ENCODE peak calls at places on chromosomes 7 and 10, in ten cellular contexts. One of them, this sample, is unnamed.

GRCh38 chr10:42549851-42550250 is 88.5 kb downstream of the ZNF33B start:
- DNase-seq in cardiac muscle cell: no peak
- DNase-seq in SK-MEL-5: no peak
- DNase-seq in AG04450: no peak
- DNase-seq in prostate gland: no peak
- DNase-seq in activated CD8-positive, alpha-beta memory T cell treated with anti-CD3 and anti-CD28 coated beads for 24 hours: no peak
- DNase-seq in NCI-H748 treated with DMSO at 0.1 percent for 48 hours: no peak
- DNase-seq in chondrocyte: no peak
- DNase-seq in stimulated activated CD8-positive, alpha-beta memory T cell treated with anti-CD3 and anti-CD28 coated beads, Interleukin-4, amount 100 ng/mL, for 4 hours: no peak
- DNase-seq in tibial artery: no peak
- DNase-seq in this sample: no peak

GRCh38 chr10:10941106-10941505 is 76.6 kb upstream of the CELF2 start:
- DNase-seq in cardiac muscle cell: no peak
- DNase-seq in SK-MEL-5: no peak
- DNase-seq in AG04450: no peak
- DNase-seq in prostate gland: no peak
- DNase-seq in activated CD8-positive, alpha-beta memory T cell treated with anti-CD3 and anti-CD28 coated beads for 24 hours: no peak
- DNase-seq in NCI-H748 treated with DMSO at 0.1 percent for 48 hours: no peak
- DNase-seq in chondrocyte: no peak
- DNase-seq in stimulated activated CD8-positive, alpha-beta memory T cell treated with anti-CD3 and anti-CD28 coated beads, Interleukin-4, amount 100 ng/mL, for 4 hours: no peak
- DNase-seq in tibial artery: no peak
- DNase-seq in this sample: no peak

GRCh38 chr7:47452295-47452694 is 129.6 kb downstream of the TNS3 start:
- DNase-seq in cardiac muscle cell: no peak
- DNase-seq in SK-MEL-5: no peak
- DNase-seq in AG04450: no peak
- DNase-seq in prostate gland: no peak
- DNase-seq in activated CD8-positive, alpha-beta memory T cell treated with anti-CD3 and anti-CD28 coated beads for 24 hours: no peak
- DNase-seq in NCI-H748 treated with DMSO at 0.1 percent for 48 hours: no peak
- DNase-seq in chondrocyte: no peak
- DNase-seq in stimulated activated CD8-positive, alpha-beta memory T cell treated with anti-CD3 and anti-CD28 coated beads, Interleukin-4, amount 100 ng/mL, for 4 hours: no peak
- DNase-seq in tibial artery: no peak
- DNase-seq in this sample: no peak

GRCh38 chr10:59434463-59435326 is 72.3 kb upstream of the FAM13C start:
- DNase-seq in cardiac muscle cell: peak
- DNase-seq in SK-MEL-5: no peak
- DNase-seq in AG04450: no peak
- DNase-seq in prostate gland: no peak
- DNase-seq in activated CD8-positive, alpha-beta memory T cell treated with anti-CD3 and anti-CD28 coated beads for 24 hours: no peak
- DNase-seq in NCI-H748 treated with DMSO at 0.1 percent for 48 hours: no peak
- DNase-seq in chondrocyte: no peak
- DNase-seq in stimulated activated CD8-positive, alpha-beta memory T cell treated with anti-CD3 and anti-CD28 coated beads, Interleukin-4, amount 100 ng/mL, for 4 hours: no peak
- DNase-seq in tibial artery: no peak
- DNase-seq in this sample: no peak

GRCh38 chr10:12644380-12645144 is 295.2 kb downstream of the CAMK1D start:
- DNase-seq in cardiac muscle cell: no peak
- DNase-seq in SK-MEL-5: no peak
- DNase-seq in AG04450: no peak
- DNase-seq in prostate gland: no peak
- DNase-seq in activated CD8-positive, alpha-beta memory T cell treated with anti-CD3 and anti-CD28 coated beads for 24 hours: no peak
- DNase-seq in NCI-H748 treated with DMSO at 0.1 percent for 48 hours: no peak
- DNase-seq in chondrocyte: no peak
- DNase-seq in stimulated activated CD8-positive, alpha-beta memory T cell treated with anti-CD3 and anti-CD28 coated beads, Interleukin-4, amount 100 ng/mL, for 4 hours: no peak
- DNase-seq in tibial artery: no peak
- DNase-seq in this sample: no peak

GRCh38 chr7:30302656-30303311 is 18.4 kb downstream of the ZNRF2 start:
- DNase-seq in cardiac muscle cell: no peak
- DNase-seq in SK-MEL-5: no peak
- DNase-seq in AG04450: no peak
- DNase-seq in prostate gland: no peak
- DNase-seq in activated CD8-positive, alpha-beta memory T cell treated with anti-CD3 and anti-CD28 coated beads for 24 hours: no peak
- DNase-seq in NCI-H748 treated with DMSO at 0.1 percent for 48 hours: no peak
- DNase-seq in chondrocyte: no peak
- DNase-seq in stimulated activated CD8-positive, alpha-beta memory T cell treated with anti-CD3 and anti-CD28 coated beads, Interleukin-4, amount 100 ng/mL, for 4 hours: no peak
- DNase-seq in tibial artery: no peak
- DNase-seq in this sample: no peak

GRCh38 chr7:157007470-157008066 is 2.9 kb downstream of the MNX1 start:
- DNase-seq in cardiac muscle cell: no peak
- DNase-seq in SK-MEL-5: no peak
- DNase-seq in AG04450: no peak
- DNase-seq in prostate gland: no peak
- DNase-seq in activated CD8-positive, alpha-beta memory T cell treated with anti-CD3 and anti-CD28 coated beads for 24 hours: peak
- DNase-seq in NCI-H748 treated with DMSO at 0.1 percent for 48 hours: no peak
- DNase-seq in chondrocyte: peak
- DNase-seq in stimulated activated CD8-positive, alpha-beta memory T cell treated with anti-CD3 and anti-CD28 coated beads, Interleukin-4, amount 100 ng/mL, for 4 hours: no peak
- DNase-seq in tibial artery: no peak
- DNase-seq in this sample: no peak

GRCh38 chr10:82190432-82191260 is 315.7 kb downstream of the NRG3 start:
- DNase-seq in cardiac muscle cell: peak
- DNase-seq in SK-MEL-5: peak
- DNase-seq in AG04450: no peak
- DNase-seq in prostate gland: no peak
- DNase-seq in activated CD8-positive, alpha-beta memory T cell treated with anti-CD3 and anti-CD28 coated beads for 24 hours: no peak
- DNase-seq in NCI-H748 treated with DMSO at 0.1 percent for 48 hours: no peak
- DNase-seq in chondrocyte: no peak
- DNase-seq in stimulated activated CD8-positive, alpha-beta memory T cell treated with anti-CD3 and anti-CD28 coated beads, Interleukin-4, amount 100 ng/mL, for 4 hours: no peak
- DNase-seq in tibial artery: no peak
- DNase-seq in this sample: peak

GRCh38 chr7:22154130-22154529 is 202.8 kb downstream of the RAPGEF5 start:
- DNase-seq in cardiac muscle cell: peak
- DNase-seq in SK-MEL-5: no peak
- DNase-seq in AG04450: no peak
- DNase-seq in prostate gland: no peak
- DNase-seq in activated CD8-positive, alpha-beta memory T cell treated with anti-CD3 and anti-CD28 coated beads for 24 hours: no peak
- DNase-seq in NCI-H748 treated with DMSO at 0.1 percent for 48 hours: peak
- DNase-seq in chondrocyte: no peak
- DNase-seq in stimulated activated CD8-positive, alpha-beta memory T cell treated with anti-CD3 and anti-CD28 coated beads, Interleukin-4, amount 100 ng/mL, for 4 hours: no peak
- DNase-seq in tibial artery: no peak
- DNase-seq in this sample: no peak

GRCh38 chr10:104209575-104210198 is 22.5 kb downstream of the CFAP43 start:
- DNase-seq in cardiac muscle cell: peak
- DNase-seq in SK-MEL-5: peak
- DNase-seq in AG04450: no peak
- DNase-seq in prostate gland: no peak
- DNase-seq in activated CD8-positive, alpha-beta memory T cell treated with anti-CD3 and anti-CD28 coated beads for 24 hours: no peak
- DNase-seq in NCI-H748 treated with DMSO at 0.1 percent for 48 hours: peak
- DNase-seq in chondrocyte: no peak
- DNase-seq in stimulated activated CD8-positive, alpha-beta memory T cell treated with anti-CD3 and anti-CD28 coated beads, Interleukin-4, amount 100 ng/mL, for 4 hours: no peak
- DNase-seq in tibial artery: peak
- DNase-seq in this sample: peak

GRCh38 chr10:59804220-59804619 is 51.0 kb upstream of the MRLN start:
- DNase-seq in cardiac muscle cell: no peak
- DNase-seq in SK-MEL-5: no peak
- DNase-seq in AG04450: no peak
- DNase-seq in prostate gland: no peak
- DNase-seq in activated CD8-positive, alpha-beta memory T cell treated with anti-CD3 and anti-CD28 coated beads for 24 hours: no peak
- DNase-seq in NCI-H748 treated with DMSO at 0.1 percent for 48 hours: no peak
- DNase-seq in chondrocyte: no peak
- DNase-seq in stimulated activated CD8-positive, alpha-beta memory T cell treated with anti-CD3 and anti-CD28 coated beads, Interleukin-4, amount 100 ng/mL, for 4 hours: no peak
- DNase-seq in tibial artery: no peak
- DNase-seq in this sample: no peak

GRCh38 chr7:35004531-35005096 is 32.7 kb downstream of the DPY19L1 start:
- DNase-seq in cardiac muscle cell: no peak
- DNase-seq in SK-MEL-5: peak
- DNase-seq in AG04450: no peak
- DNase-seq in prostate gland: no peak
- DNase-seq in activated CD8-positive, alpha-beta memory T cell treated with anti-CD3 and anti-CD28 coated beads for 24 hours: no peak
- DNase-seq in NCI-H748 treated with DMSO at 0.1 percent for 48 hours: no peak
- DNase-seq in chondrocyte: no peak
- DNase-seq in stimulated activated CD8-positive, alpha-beta memory T cell treated with anti-CD3 and anti-CD28 coated beads, Interleukin-4, amount 100 ng/mL, for 4 hours: no peak
- DNase-seq in tibial artery: no peak
- DNase-seq in this sample: no peak

GRCh38 chr7:98225913-98226614 is 14.8 kb downstream of the BHLHA15 start:
- DNase-seq in cardiac muscle cell: no peak
- DNase-seq in SK-MEL-5: no peak
- DNase-seq in AG04450: no peak
- DNase-seq in prostate gland: peak
- DNase-seq in activated CD8-positive, alpha-beta memory T cell treated with anti-CD3 and anti-CD28 coated beads for 24 hours: no peak
- DNase-seq in NCI-H748 treated with DMSO at 0.1 percent for 48 hours: no peak
- DNase-seq in chondrocyte: no peak
- DNase-seq in stimulated activated CD8-positive, alpha-beta memory T cell treated with anti-CD3 and anti-CD28 coated beads, Interleukin-4, amount 100 ng/mL, for 4 hours: no peak
- DNase-seq in tibial artery: no peak
- DNase-seq in this sample: no peak

GRCh38 chr10:102416181-102417094 is 2.1 kb downstream of the PSD start:
- DNase-seq in cardiac muscle cell: no peak
- DNase-seq in SK-MEL-5: no peak
- DNase-seq in AG04450: no peak
- DNase-seq in prostate gland: no peak
- DNase-seq in activated CD8-positive, alpha-beta memory T cell treated with anti-CD3 and anti-CD28 coated beads for 24 hours: no peak
- DNase-seq in NCI-H748 treated with DMSO at 0.1 percent for 48 hours: no peak
- DNase-seq in chondrocyte: no peak
- DNase-seq in stimulated activated CD8-positive, alpha-beta memory T cell treated with anti-CD3 and anti-CD28 coated beads, Interleukin-4, amount 100 ng/mL, for 4 hours: no peak
- DNase-seq in tibial artery: no peak
- DNase-seq in this sample: no peak

GRCh38 chr7:388961-389701 is 99.2 kb downstream of the FOXL3 start:
- DNase-seq in cardiac muscle cell: no peak
- DNase-seq in SK-MEL-5: no peak
- DNase-seq in AG04450: no peak
- DNase-seq in prostate gland: no peak
- DNase-seq in activated CD8-positive, alpha-beta memory T cell treated with anti-CD3 and anti-CD28 coated beads for 24 hours: peak
- DNase-seq in NCI-H748 treated with DMSO at 0.1 percent for 48 hours: no peak
- DNase-seq in chondrocyte: no peak
- DNase-seq in stimulated activated CD8-positive, alpha-beta memory T cell treated with anti-CD3 and anti-CD28 coated beads, Interleukin-4, amount 100 ng/mL, for 4 hours: no peak
- DNase-seq in tibial artery: peak
- DNase-seq in this sample: no peak

GRCh38 chr7:85483205-85483604 is 296.3 kb upstream of the SEMA3D start:
- DNase-seq in cardiac muscle cell: peak
- DNase-seq in SK-MEL-5: no peak
- DNase-seq in AG04450: peak
- DNase-seq in prostate gland: no peak
- DNase-seq in activated CD8-positive, alpha-beta memory T cell treated with anti-CD3 and anti-CD28 coated beads for 24 hours: no peak
- DNase-seq in NCI-H748 treated with DMSO at 0.1 percent for 48 hours: no peak
- DNase-seq in chondrocyte: no peak
- DNase-seq in stimulated activated CD8-positive, alpha-beta memory T cell treated with anti-CD3 and anti-CD28 coated beads, Interleukin-4, amount 100 ng/mL, for 4 hours: no peak
- DNase-seq in tibial artery: no peak
- DNase-seq in this sample: no peak

GRCh38 chr7:13036256-13036765 is 348.9 kb downstream of the ARL4A start:
- DNase-seq in cardiac muscle cell: no peak
- DNase-seq in SK-MEL-5: peak
- DNase-seq in AG04450: no peak
- DNase-seq in prostate gland: no peak
- DNase-seq in activated CD8-positive, alpha-beta memory T cell treated with anti-CD3 and anti-CD28 coated beads for 24 hours: no peak
- DNase-seq in NCI-H748 treated with DMSO at 0.1 percent for 48 hours: no peak
- DNase-seq in chondrocyte: no peak
- DNase-seq in stimulated activated CD8-positive, alpha-beta memory T cell treated with anti-CD3 and anti-CD28 coated beads, Interleukin-4, amount 100 ng/mL, for 4 hours: no peak
- DNase-seq in tibial artery: no peak
- DNase-seq in this sample: no peak

GRCh38 chr10:18497955-18498354 is 153.4 kb downstream of the NSUN6 start:
- DNase-seq in cardiac muscle cell: peak
- DNase-seq in SK-MEL-5: no peak
- DNase-seq in AG04450: no peak
- DNase-seq in prostate gland: no peak
- DNase-seq in activated CD8-positive, alpha-beta memory T cell treated with anti-CD3 and anti-CD28 coated beads for 24 hours: no peak
- DNase-seq in NCI-H748 treated with DMSO at 0.1 percent for 48 hours: no peak
- DNase-seq in chondrocyte: no peak
- DNase-seq in stimulated activated CD8-positive, alpha-beta memory T cell treated with anti-CD3 and anti-CD28 coated beads, Interleukin-4, amount 100 ng/mL, for 4 hours: no peak
- DNase-seq in tibial artery: no peak
- DNase-seq in this sample: no peak

GRCh38 chr7:130228840-130229239 is 21.2 kb downstream of the SSMEM1 start:
- DNase-seq in cardiac muscle cell: no peak
- DNase-seq in SK-MEL-5: no peak
- DNase-seq in AG04450: no peak
- DNase-seq in prostate gland: no peak
- DNase-seq in activated CD8-positive, alpha-beta memory T cell treated with anti-CD3 and anti-CD28 coated beads for 24 hours: no peak
- DNase-seq in NCI-H748 treated with DMSO at 0.1 percent for 48 hours: no peak
- DNase-seq in chondrocyte: no peak
- DNase-seq in stimulated activated CD8-positive, alpha-beta memory T cell treated with anti-CD3 and anti-CD28 coated beads, Interleukin-4, amount 100 ng/mL, for 4 hours: no peak
- DNase-seq in tibial artery: no peak
- DNase-seq in this sample: no peak

GRCh38 chr10:124152781-124153600 is 59.6 kb upstream of the CHST15 start:
- DNase-seq in cardiac muscle cell: peak
- DNase-seq in SK-MEL-5: no peak
- DNase-seq in AG04450: peak
- DNase-seq in prostate gland: peak
- DNase-seq in activated CD8-positive, alpha-beta memory T cell treated with anti-CD3 and anti-CD28 coated beads for 24 hours: peak
- DNase-seq in NCI-H748 treated with DMSO at 0.1 percent for 48 hours: peak
- DNase-seq in chondrocyte: no peak
- DNase-seq in stimulated activated CD8-positive, alpha-beta memory T cell treated with anti-CD3 and anti-CD28 coated beads, Interleukin-4, amount 100 ng/mL, for 4 hours: no peak
- DNase-seq in tibial artery: peak
- DNase-seq in this sample: peak

GRCh38 chr7:54969190-54969967 is 49.4 kb upstream of the EGFR start:
- DNase-seq in cardiac muscle cell: no peak
- DNase-seq in SK-MEL-5: no peak
- DNase-seq in AG04450: no peak
- DNase-seq in prostate gland: no peak
- DNase-seq in activated CD8-positive, alpha-beta memory T cell treated with anti-CD3 and anti-CD28 coated beads for 24 hours: no peak
- DNase-seq in NCI-H748 treated with DMSO at 0.1 percent for 48 hours: no peak
- DNase-seq in chondrocyte: no peak
- DNase-seq in stimulated activated CD8-positive, alpha-beta memory T cell treated with anti-CD3 and anti-CD28 coated beads, Interleukin-4, amount 100 ng/mL, for 4 hours: no peak
- DNase-seq in tibial artery: no peak
- DNase-seq in this sample: no peak

GRCh38 chr7:2159176-2159520 is 73.6 kb downstream of the MAD1L1 start:
- DNase-seq in cardiac muscle cell: no peak
- DNase-seq in SK-MEL-5: no peak
- DNase-seq in AG04450: no peak
- DNase-seq in prostate gland: no peak
- DNase-seq in activated CD8-positive, alpha-beta memory T cell treated with anti-CD3 and anti-CD28 coated beads for 24 hours: no peak
- DNase-seq in NCI-H748 treated with DMSO at 0.1 percent for 48 hours: no peak
- DNase-seq in chondrocyte: no peak
- DNase-seq in stimulated activated CD8-positive, alpha-beta memory T cell treated with anti-CD3 and anti-CD28 coated beads, Interleukin-4, amount 100 ng/mL, for 4 hours: no peak
- DNase-seq in tibial artery: no peak
- DNase-seq in this sample: no peak

GRCh38 chr10:28155726-28156125 is 147.1 kb downstream of the MPP7 start:
- DNase-seq in cardiac muscle cell: no peak
- DNase-seq in SK-MEL-5: no peak
- DNase-seq in AG04450: no peak
- DNase-seq in prostate gland: no peak
- DNase-seq in activated CD8-positive, alpha-beta memory T cell treated with anti-CD3 and anti-CD28 coated beads for 24 hours: no peak
- DNase-seq in NCI-H748 treated with DMSO at 0.1 percent for 48 hours: no peak
- DNase-seq in chondrocyte: no peak
- DNase-seq in stimulated activated CD8-positive, alpha-beta memory T cell treated with anti-CD3 and anti-CD28 coated beads, Interleukin-4, amount 100 ng/mL, for 4 hours: no peak
- DNase-seq in tibial artery: no peak
- DNase-seq in this sample: no peak

This sample was measured in mucosa of gallbladder.